ENCODE peak calls at places on chromosome 20, in four cellular contexts. W is GM12892; V is effector memory CD4-positive, alpha-beta T cell; U is fibroblast of lung. C is an unnamed sample.

GRCh38 chr20:3559637-3560036 is 88.8 kb downstream of the ATRN start:
- DNase-seq in W (no peak), V (no peak), U (no peak), C (no peak)

GRCh38 chr20:22684763-22685443 is 100.5 kb upstream of the FOXA2 start:
- DNase-seq in V (no peak), U (no peak), W (no peak), C (no peak)

GRCh38 chr20:33840759-33841438 is 29.8 kb downstream of the CHMP4B start:
- DNase-seq in U (no peak), V (no peak), W (no peak), C (no peak)

GRCh38 chr20:47328841-47329448 is 27.6 kb downstream of the ZMYND8 start:
- DNase-seq in V (no peak), U (no peak), W (no peak), C (no peak)

GRCh38 chr20:59648720-59649119 is 44.4 kb downstream of the PHACTR3 start:
- DNase-seq in V (no peak), U (no peak), W (no peak), C (no peak)

GRCh38 chr20:51017313-51017712 is 5.6 kb downstream of the KCNG1 start:
- DNase-seq in V (no peak), U (no peak), W (no peak), C (no peak)

GRCh38 chr20:17625246-17626051 is 55.6 kb downstream of the DSTN start:
- DNase-seq in W (peak; percentile 13), V (no peak), U (no peak), C (no peak)

GRCh38 chr20:52805892-52806291 is 166.3 kb upstream of the TSHZ2 start:
- DNase-seq in W (no peak), U (no peak), V (no peak), C (no peak)

GRCh38 chr20:57851786-57852185 is 142.0 kb upstream of the PMEPA1 start:
- DNase-seq in W (no peak), U (peak; percentile 74), V (no peak), C (no peak)

GRCh38 chr20:10666221-10667076 is 7.3 kb downstream of the JAG1 start:
- DNase-seq in V (no peak), W (no peak), U (no peak), C (no peak)